ENCODE peak calls at places on chromosomes 7 and 10, in four cellular contexts. A is erythroblast, U is NB4, E is K562. I is an unnamed sample.

GRCh38 chr10:106504536-106504935 is 660.0 kb downstream of the SORCS1 start:
- DNase-seq in E (no peak), A (no peak), U (no peak), I (no peak)

GRCh38 chr10:72081772-72082590 is 6.4 kb downstream of the SPOCK2 start:
- DNase-seq in E (no peak), A (no peak), U (no peak), I (no peak)

GRCh38 chr10:78981257-78981969 is 87.4 kb upstream of the ZMIZ1 start:
- DNase-seq in U (peak), A (no peak), E (no peak), I (no peak)

GRCh38 chr10:70283071-70283444 is 746 bp downstream of the NPFFR1 start:
- DNase-seq in A (no peak), U (no peak), E (no peak), I (no peak)

GRCh38 chr7:133155121-133155520 is 73.2 kb upstream of the CHCHD3 start:
- DNase-seq in A (no peak), U (peak), E (no peak), I (no peak)

GRCh38 chr10:96269438-96270300 is 1.7 kb downstream of the BLNK start:
- DNase-seq in A (no peak), E (no peak), U (no peak), I (no peak)

GRCh38 chr7:108189733-108190388 is 59.7 kb upstream of the LAMB4 start:
- DNase-seq in A (no peak), U (no peak), E (no peak), I (no peak)

GRCh38 chr10:201328-201771 is 66.1 kb downstream of the ZMYND11 start:
- DNase-seq in U (no peak), A (no peak), E (no peak), I (no peak)

GRCh38 chr10:94630017-94630688 is 53.4 kb upstream of the CYP2C18 start:
- DNase-seq in U (peak), A (peak), E (peak), I (peak)

GRCh38 chr7:7099584-7100014 is 82.7 kb upstream of the C1GALT1 start:
- DNase-seq in U (peak), E (peak), A (peak), I (peak)

GRCh38 chr7:128872394-128872824 is 9.8 kb downstream of the ATP6V1F start:
- DNase-seq in U (peak), E (peak), A (no peak), I (no peak)

GRCh38 chr10:125089486-125089885 is 70.9 kb downstream of the CTBP2 start:
- DNase-seq in E (no peak), U (no peak), A (no peak), I (no peak)

GRCh38 chr10:42932735-42933453 is 144.0 kb upstream of the RET start:
- DNase-seq in E (peak), U (no peak), A (no peak), I (no peak)

GRCh38 chr10:91409869-91410637 is at the start of gene HECTD2:
- DNase-seq in A (peak), U (peak), E (peak), I (peak)

GRCh38 chr7:75619636-75620035 is 119.1 kb downstream of the HIP1 start:
- DNase-seq in E (no peak), A (no peak), U (no peak), I (no peak)

GRCh38 chr7:64046041-64046389 is 781 bp downstream of the ZNF727 start:
- DNase-seq in A (no peak), E (no peak), U (no peak), I (no peak)

GRCh38 chr7:70135656-70136055 is 537.4 kb downstream of the AUTS2 start:
- DNase-seq in U (no peak), A (no peak), E (no peak), I (no peak)

GRCh38 chr10:86046845-86047460 is 319.6 kb downstream of the GRID1 start:
- DNase-seq in A (no peak), U (no peak), E (no peak), I (no peak)

GRCh38 chr7:7159063-7159645 is 23.2 kb upstream of the C1GALT1 start:
- DNase-seq in E (no peak), U (no peak), A (no peak), I (no peak)

GRCh38 chr7:124652237-124652636 is 113.4 kb downstream of the GPR37 start:
- DNase-seq in U (no peak), E (no peak), A (no peak), I (peak)

GRCh38 chr10:19966751-19967150 is 150.5 kb downstream of the PLXDC2 start:
- DNase-seq in E (no peak), A (no peak), U (no peak), I (no peak)

GRCh38 chr7:33157781-33158180 is 28.4 kb downstream of the BBS9 start:
- DNase-seq in A (no peak), U (no peak), E (no peak), I (no peak)

GRCh38 chr7:90613088-90613498 is 17.0 kb downstream of the CDK14 start:
- DNase-seq in U (peak), E (no peak), A (no peak), I (no peak)

GRCh38 chr7:122752583-122752982 is 49.9 kb upstream of the RNF148 start:
- DNase-seq in U (no peak), E (no peak), A (no peak), I (no peak)

GRCh38 chr7:130814753-130815152 is 80.7 kb upstream of the KLF14 start:
- DNase-seq in E (no peak), U (peak), A (peak), I (peak)

GRCh38 chr10:133158437-133158755 is 1.6 kb upstream of the KNDC1 start:
- DNase-seq in A (no peak), E (no peak), U (no peak), I (no peak)

GRCh38 chr10:130233426-130233825 is 97.2 kb downstream of the GLRX3 start:
- DNase-seq in U (no peak), A (no peak), E (no peak), I (no peak)

GRCh38 chr7:26508481-26508880 is 216.8 kb downstream of the SNX10 start:
- DNase-seq in E (no peak), A (no peak), U (no peak), I (no peak)

GRCh38 chr7:50332241-50333176 is 28.0 kb downstream of the IKZF1 start:
- DNase-seq in A (no peak), U (peak), E (no peak), I (no peak)

GRCh38 chr10:89373916-89374711 is 3.7 kb upstream of the IFIT1B start:
- DNase-seq in A (peak), E (peak), U (no peak), I (peak)

GRCh38 chr10:72226418-72227027 is 10.4 kb upstream of the ASCC1 start:
- DNase-seq in A (no peak), U (no peak), E (no peak), I (no peak)

GRCh38 chr10:79191951-79192676 is 123.3 kb downstream of the ZMIZ1 start:
- DNase-seq in E (no peak), U (no peak), A (no peak), I (no peak)

GRCh38 chr7:100888988-100889760 is at the start of gene UFSP1:
- DNase-seq in U (no peak), E (peak), A (no peak), I (no peak)
- TF ChIP-seq POLR2A in U (no peak), E (peak), A (peak), I (no peak)

GRCh38 chr7:1743481-1744230 is 73.6 kb downstream of the ELFN1 start:
- DNase-seq in U (peak), A (no peak), E (no peak), I (no peak)
- TF ChIP-seq POLR2A in U (no peak), A (no peak), E (no peak), I (no peak)

GRCh38 chr10:73743905-73744689 is at the start of gene SEC24C:
- DNase-seq in E (peak), U (peak), A (peak), I (peak)
- TF ChIP-seq POLR2A in E (peak), U (peak), A (peak), I (peak)

GRCh38 chr7:143385891-143386781 is 5.0 kb downstream of the ZYX start:
- DNase-seq in A (no peak), E (no peak), U (peak), I (no peak)
- TF ChIP-seq POLR2A in A (no peak), E (peak), U (no peak), I (no peak)

GRCh38 chr10:36303896-36304295 is 661.8 kb upstream of the FZD8 start:
- DNase-seq in E (no peak), U (no peak), A (no peak), I (no peak)
- TF ChIP-seq POLR2A in E (no peak), U (no peak), A (no peak), I (no peak)

I was measured in H54.